ENCODE peak calls at places on chromosomes 7 and 10, in seven cellular contexts. H is transverse colon, P is sigmoid colon, T is H1, C is stomach, A is SK-N-SH, S is GM12878. E is an unnamed sample.
A peak's percentile ranks its signal among the peaks of the same experiment; 100 is the strongest.

GRCh38 chr7:157474685-157475084 is 137.9 kb downstream of the DNAJB6 start:
- DNase-seq in H (no peak), P (peak; percentile 18), T (peak; percentile 46), C (peak; percentile 26), A (no peak), S (no peak), E (no peak)

GRCh38 chr7:11540271-11540761 is 291.7 kb downstream of the THSD7A start:
- DNase-seq in H (no peak), P (no peak), T (no peak), C (no peak), A (peak; percentile 70), S (no peak), E (no peak)

GRCh38 chr10:86579883-86580548 is 58.4 kb upstream of the WAPL start:
- DNase-seq in H (no peak), P (no peak), T (no peak), C (no peak), A (no peak), S (no peak), E (no peak)

GRCh38 chr7:10022957-10023356 is 950.7 kb upstream of the PHF14 start:
- DNase-seq in H (no peak), P (no peak), T (no peak), C (no peak), A (peak; percentile 13), S (no peak), E (no peak)

GRCh38 chr7:116697761-116698160 is 25.8 kb downstream of the MET start:
- DNase-seq in H (no peak), P (no peak), T (no peak), C (no peak), A (no peak), S (no peak), E (no peak)

GRCh38 chr10:116648903-116649302 is 28.1 kb downstream of the PNLIPRP2 start:
- DNase-seq in H (no peak), P (no peak), T (no peak), C (no peak), A (no peak), S (no peak), E (no peak)

GRCh38 chr7:111650456-111650999 is 88.2 kb upstream of the IMMP2L start:
- DNase-seq in H (no peak), P (no peak), T (no peak), C (no peak), A (peak; percentile 69), S (no peak), E (no peak)

GRCh38 chr7:22723171-22723601 is 3.8 kb upstream of the IL6 start:
- DNase-seq in H (peak; percentile 35), P (peak; percentile 83), T (no peak), C (peak; percentile 33), A (no peak), S (no peak), E (no peak)

GRCh38 chr10:99782447-99783286 is at the start of gene ABCC2:
- DNase-seq in H (no peak), P (no peak), T (no peak), C (no peak), A (no peak), S (no peak), E (no peak)

GRCh38 chr7:155861480-155861868 is 49.2 kb upstream of the SHH start:
- DNase-seq in H (no peak), P (no peak), T (no peak), C (peak; percentile 25), A (no peak), S (no peak), E (no peak)

GRCh38 chr10:76024460-76025123 is 593.2 kb downstream of the LRMDA start:
- DNase-seq in H (no peak), P (no peak), T (no peak), C (no peak), A (no peak), S (no peak), E (no peak)

GRCh38 chr10:22253578-22253882 is 35.7 kb upstream of the EBLN1 start:
- DNase-seq in H (peak; percentile 35), P (no peak), T (no peak), C (no peak), A (peak; percentile 17), S (no peak), E (no peak)

GRCh38 chr7:139709460-139709859 is 68.3 kb downstream of the HIPK2 start:
- DNase-seq in H (peak; percentile 6), P (no peak), T (no peak), C (peak; percentile 21), A (peak; percentile 84), S (no peak), E (no peak)

GRCh38 chr10:95500097-95500496 is 61.1 kb downstream of the SORBS1 start:
- DNase-seq in H (no peak), P (no peak), T (no peak), C (no peak), A (no peak), S (no peak), E (no peak)

GRCh38 chr7:78607099-78607498 is 808.5 kb downstream of the PHTF2 start:
- DNase-seq in H (no peak), P (no peak), T (peak; percentile 17), C (no peak), A (no peak), S (no peak), E (no peak)

GRCh38 chr7:114481995-114482394 is 67.4 kb downstream of the FOXP2 start:
- DNase-seq in H (no peak), P (no peak), T (no peak), C (no peak), A (no peak), S (no peak), E (no peak)

GRCh38 chr10:86385806-86386205 is 19.2 kb upstream of the GRID1 start:
- DNase-seq in H (no peak), P (peak; percentile 40), T (no peak), C (no peak), A (no peak), S (no peak), E (peak; percentile 81)

GRCh38 chr10:116238036-116238435 is 35.0 kb downstream of the GFRA1 start:
- DNase-seq in H (no peak), P (no peak), T (no peak), C (no peak), A (no peak), S (no peak), E (no peak)

GRCh38 chr10:19302117-19302516 is 253.5 kb downstream of the MALRD1 start:
- DNase-seq in H (no peak), P (no peak), T (no peak), C (no peak), A (no peak), S (no peak), E (no peak)

GRCh38 chr7:1818581-1819200 is 148.6 kb downstream of the ELFN1 start:
- DNase-seq in H (no peak), P (peak; percentile 40), T (no peak), C (peak; percentile 20), A (peak; percentile 68), S (no peak), E (peak; percentile 75)

GRCh38 chr10:6091630-6092029 is 2.8 kb downstream of the RBM17 start:
- DNase-seq in H (no peak), P (no peak), T (no peak), C (no peak), A (no peak), S (no peak), E (no peak)

GRCh38 chr7:66952343-66953043 is 31.5 kb downstream of the TMEM248 start:
- DNase-seq in H (peak; percentile 26), P (no peak), T (peak; percentile 49), C (no peak), A (no peak), S (no peak), E (no peak)

GRCh38 chr10:114320249-114321116 is 81.4 kb downstream of the VWA2 start:
- DNase-seq in H (no peak), P (no peak), T (no peak), C (peak; percentile 27), A (no peak), S (no peak), E (no peak)

GRCh38 chr7:16934947-16935742 is 53.4 kb upstream of the AGR3 start:
- DNase-seq in H (peak; percentile 63), P (no peak), T (no peak), C (peak; percentile 62), A (no peak), S (no peak), E (no peak)

GRCh38 chr7:113404245-113404644 is 285.9 kb upstream of the SMIM30 start:
- DNase-seq in H (no peak), P (no peak), T (peak; percentile 13), C (no peak), A (peak; percentile 19), S (no peak), E (no peak)

GRCh38 chr7:212754-213153 is 20.4 kb downstream of the FAM20C start:
- DNase-seq in H (no peak), P (no peak), T (no peak), C (no peak), A (no peak), S (no peak), E (no peak)

GRCh38 chr7:151088856-151089699 is 2.8 kb downstream of the AGAP3 start:
- DNase-seq in H (peak; percentile 62), P (peak; percentile 93), T (no peak), C (peak; percentile 62), A (no peak), S (no peak), E (no peak)

GRCh38 chr7:46383605-46384004 is 462.5 kb upstream of the IGFBP3 start:
- DNase-seq in H (no peak), P (no peak), T (no peak), C (no peak), A (no peak), S (no peak), E (no peak)

GRCh38 chr7:29065458-29065857 is 80.9 kb downstream of the CPVL start:
- DNase-seq in H (no peak), P (no peak), T (no peak), C (no peak), A (no peak), S (no peak), E (no peak)
- TF ChIP-seq EP300 in H (no peak), P (no peak), T (no peak), C (no peak), A (no peak), S (no peak), E (no peak)

DNA sequence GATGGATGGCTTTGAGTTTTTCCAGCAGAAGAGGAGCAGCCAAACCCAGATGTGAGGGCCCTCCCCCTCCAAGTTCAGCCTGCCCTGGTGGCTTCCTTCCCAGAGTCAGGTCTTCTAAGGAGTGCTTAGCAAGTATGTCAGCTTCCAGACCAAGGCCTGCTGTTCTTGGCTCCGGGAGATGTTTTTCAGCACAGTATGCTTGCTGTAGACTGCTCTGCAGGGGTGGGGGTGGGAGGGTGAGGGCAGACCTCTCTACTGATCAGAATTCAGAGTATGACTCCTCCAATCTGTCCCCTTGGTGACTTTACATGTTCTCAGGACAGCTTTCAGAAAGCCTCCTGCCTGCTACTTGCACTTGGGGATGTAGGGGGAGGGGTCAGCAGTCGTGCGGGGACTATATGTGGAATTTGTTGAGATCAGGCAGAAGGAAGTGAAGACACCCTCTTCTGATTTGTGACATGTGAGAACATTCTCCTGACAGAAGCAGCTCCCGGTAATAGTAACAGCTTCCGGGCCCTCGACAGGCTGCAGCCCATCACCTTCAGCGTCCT is 516.4 kb upstream of the ZMIZ1 start:
- DNase-seq in H (peak; percentile 48), P (peak; percentile 95), T (no peak), C (no peak), A (no peak), S (no peak), E (peak; percentile 94)
- TF ChIP-seq POLR2AphosphoS5 in H (no peak), P (peak; percentile 65), T (no peak), C (no peak), A (no peak), S (no peak), E (peak; percentile 40)

GRCh38 chr7:101598422-101598957 is 30.6 kb downstream of the MYL10 start:
- DNase-seq in H (peak; percentile 89), P (no peak), T (no peak), C (peak; percentile 95), A (no peak), S (no peak), E (no peak)
- TF ChIP-seq EP300 in H (no peak), P (no peak), T (no peak), C (no peak), A (no peak), S (no peak), E (no peak)

GRCh38 chr7:69817096-69817495 is 218.8 kb downstream of the AUTS2 start:
- DNase-seq in H (no peak), P (no peak), T (no peak), C (no peak), A (no peak), S (no peak), E (no peak)
- TF ChIP-seq POLR2AphosphoS5 in H (no peak), P (peak; percentile 52), T (no peak), C (no peak), A (peak; percentile 17), S (no peak), E (no peak)